ENCODE peak calls at places on chromosomes 7 and 10, in nine cellular contexts. One of them, this sample, is unnamed.

GRCh38 chr7:114842551-114843065 is 79.3 kb upstream of the MDFIC start:
- DNase-seq in CMK: no peak
- DNase-seq in T-cell: no peak
- DNase-seq in DMS153: no peak
- DNase-seq in fibroblast of mammary gland: no peak
- DNase-seq in substantia nigra: no peak
- DNase-seq in activated effector memory CD4-positive, alpha-beta T cell treated with anti-CD3 and anti-CD28 coated beads, Interleukin-2, amount 50 U/mL, for 16 hours: no peak
- DNase-seq in GM04504: no peak
- DNase-seq in NCI-H1105: no peak
- DNase-seq in this sample: no peak

GRCh38 chr10:97279121-97279815 is 13.2 kb downstream of the ARHGAP19 start:
- DNase-seq in CMK: no peak
- DNase-seq in T-cell: no peak
- DNase-seq in DMS153: no peak
- DNase-seq in fibroblast of mammary gland: peak
- DNase-seq in substantia nigra: no peak
- DNase-seq in activated effector memory CD4-positive, alpha-beta T cell treated with anti-CD3 and anti-CD28 coated beads, Interleukin-2, amount 50 U/mL, for 16 hours: no peak
- DNase-seq in GM04504: no peak
- DNase-seq in NCI-H1105: no peak
- DNase-seq in this sample: no peak

GRCh38 chr10:6494934-6495592 is 85.0 kb downstream of the PRKCQ start:
- DNase-seq in CMK: no peak
- DNase-seq in T-cell: peak
- DNase-seq in DMS153: no peak
- DNase-seq in fibroblast of mammary gland: no peak
- DNase-seq in substantia nigra: no peak
- DNase-seq in activated effector memory CD4-positive, alpha-beta T cell treated with anti-CD3 and anti-CD28 coated beads, Interleukin-2, amount 50 U/mL, for 16 hours: peak
- DNase-seq in GM04504: no peak
- DNase-seq in NCI-H1105: no peak
- DNase-seq in this sample: no peak

GRCh38 chr10:104614245-104614831 is 26.8 kb upstream of the SORCS3 start:
- DNase-seq in CMK: peak
- DNase-seq in T-cell: no peak
- DNase-seq in DMS153: no peak
- DNase-seq in fibroblast of mammary gland: peak
- DNase-seq in substantia nigra: no peak
- DNase-seq in activated effector memory CD4-positive, alpha-beta T cell treated with anti-CD3 and anti-CD28 coated beads, Interleukin-2, amount 50 U/mL, for 16 hours: peak
- DNase-seq in GM04504: no peak
- DNase-seq in NCI-H1105: no peak
- DNase-seq in this sample: no peak

GRCh38 chr7:64314493-64315020 is 796 bp downstream of the ZNF736 start:
- DNase-seq in CMK: no peak
- DNase-seq in T-cell: no peak
- DNase-seq in DMS153: no peak
- DNase-seq in fibroblast of mammary gland: no peak
- DNase-seq in substantia nigra: no peak
- DNase-seq in activated effector memory CD4-positive, alpha-beta T cell treated with anti-CD3 and anti-CD28 coated beads, Interleukin-2, amount 50 U/mL, for 16 hours: no peak
- DNase-seq in GM04504: no peak
- DNase-seq in NCI-H1105: no peak
- DNase-seq in this sample: no peak

GRCh38 chr7:122225874-122226273 is 78.7 kb downstream of the FEZF1 start:
- DNase-seq in CMK: no peak
- DNase-seq in T-cell: no peak
- DNase-seq in DMS153: no peak
- DNase-seq in fibroblast of mammary gland: no peak
- DNase-seq in substantia nigra: no peak
- DNase-seq in activated effector memory CD4-positive, alpha-beta T cell treated with anti-CD3 and anti-CD28 coated beads, Interleukin-2, amount 50 U/mL, for 16 hours: no peak
- DNase-seq in GM04504: no peak
- DNase-seq in NCI-H1105: no peak
- DNase-seq in this sample: no peak

GRCh38 chr7:155373359-155374273 is 75.9 kb downstream of the INSIG1 start:
- DNase-seq in CMK: no peak
- DNase-seq in T-cell: no peak
- DNase-seq in DMS153: no peak
- DNase-seq in fibroblast of mammary gland: no peak
- DNase-seq in substantia nigra: no peak
- DNase-seq in activated effector memory CD4-positive, alpha-beta T cell treated with anti-CD3 and anti-CD28 coated beads, Interleukin-2, amount 50 U/mL, for 16 hours: no peak
- DNase-seq in GM04504: no peak
- DNase-seq in NCI-H1105: no peak
- DNase-seq in this sample: no peak

GRCh38 chr7:78828317-78828716 is 625.1 kb downstream of the MAGI2 start:
- DNase-seq in CMK: no peak
- DNase-seq in T-cell: no peak
- DNase-seq in DMS153: no peak
- DNase-seq in fibroblast of mammary gland: no peak
- DNase-seq in substantia nigra: no peak
- DNase-seq in activated effector memory CD4-positive, alpha-beta T cell treated with anti-CD3 and anti-CD28 coated beads, Interleukin-2, amount 50 U/mL, for 16 hours: no peak
- DNase-seq in GM04504: no peak
- DNase-seq in NCI-H1105: no peak
- DNase-seq in this sample: no peak

GRCh38 chr7:33764752-33765451 is 140.4 kb upstream of the BMPER start:
- DNase-seq in CMK: no peak
- DNase-seq in T-cell: no peak
- DNase-seq in DMS153: no peak
- DNase-seq in fibroblast of mammary gland: peak
- DNase-seq in substantia nigra: no peak
- DNase-seq in activated effector memory CD4-positive, alpha-beta T cell treated with anti-CD3 and anti-CD28 coated beads, Interleukin-2, amount 50 U/mL, for 16 hours: no peak
- DNase-seq in GM04504: peak
- DNase-seq in NCI-H1105: no peak
- DNase-seq in this sample: no peak

This sample was measured in SHP77.